ENCODE peak calls at places on chromosome 11, in six cellular contexts. Z is MCF 10A, E is mucosa of descending colon, Q is pancreas, I is OCI-LY7, R is upper lobe of right lung. T is an unnamed sample.
A peak's percentile ranks its signal among the peaks of the same experiment; 100 is the strongest.

GRCh38 chr11:11213117-11213516 is 139.9 kb downstream of the CSNK2A3 start:
- DNase-seq in Z (no peak), E (no peak), Q (no peak), I (no peak), R (no peak), T (no peak)

GRCh38 chr11:101010899-101011298 is 118.7 kb downstream of the PGR start:
- DNase-seq in Z (no peak), E (no peak), Q (no peak), I (no peak), R (no peak), T (no peak)

GRCh38 chr11:75938543-75938942 is 123.5 kb downstream of the UVRAG start:
- DNase-seq in Z (no peak), E (no peak), Q (no peak), I (no peak), R (no peak), T (no peak)

GRCh38 chr11:102111787-102112653 is 1.8 kb downstream of the YAP1 start:
- DNase-seq in Z (peak; percentile 95), E (no peak), Q (peak; percentile 51), I (no peak), R (no peak), T (peak; percentile 63)

GRCh38 chr11:68584097-68584496 is 100.2 kb upstream of the GAL start:
- DNase-seq in Z (peak; percentile 37), E (no peak), Q (peak; percentile 37), I (peak; percentile 60), R (no peak), T (no peak)

GRCh38 chr11:112519749-112520148 is 259.1 kb upstream of the PLET1 start:
- DNase-seq in Z (no peak), E (no peak), Q (no peak), I (peak; percentile 8), R (no peak), T (no peak)

GRCh38 chr11:93648168-93648567 is 13.3 kb upstream of the CEP295 start:
- DNase-seq in Z (peak; percentile 28), E (no peak), Q (no peak), I (peak; percentile 39), R (no peak), T (no peak)

GRCh38 chr11:69114362-69114761 is 41.4 kb upstream of the SMIM38 start:
- DNase-seq in Z (no peak), E (no peak), Q (no peak), I (no peak), R (no peak), T (no peak)

GRCh38 chr11:68659158-68659921 is 25.0 kb upstream of the GAL start:
- DNase-seq in Z (peak; percentile 97), E (no peak), Q (peak; percentile 39), I (no peak), R (no peak), T (peak; percentile 93)

GRCh38 chr11:62555464-62556092 is 9.0 kb upstream of the AHNAK start:
- DNase-seq in Z (peak; percentile 18), E (no peak), Q (no peak), I (peak; percentile 52), R (no peak), T (no peak)

GRCh38 chr11:131664811-131665210 is 294.4 kb downstream of the NTM start:
- DNase-seq in Z (no peak), E (no peak), Q (no peak), I (no peak), R (no peak), T (no peak)

GRCh38 chr11:69105431-69106123 is 50.2 kb upstream of the SMIM38 start:
- DNase-seq in Z (no peak), E (peak; percentile 33), Q (no peak), I (no peak), R (no peak), T (no peak)

GRCh38 chr11:35974878-35975578 is 31.2 kb downstream of the LDLRAD3 start:
- DNase-seq in Z (peak; percentile 22), E (no peak), Q (no peak), I (no peak), R (no peak), T (no peak)

GRCh38 chr11:121520243-121521144 is 67.7 kb upstream of the SORL1-AS1 start:
- DNase-seq in Z (peak; percentile 63), E (no peak), Q (no peak), I (no peak), R (no peak), T (peak; percentile 70)

GRCh38 chr11:117328414-117329010 is 858 bp downstream of the CEP164 start:
- DNase-seq in Z (peak; percentile 44), E (no peak), Q (no peak), I (peak; percentile 19), R (no peak), T (no peak)

GRCh38 chr11:78722786-78723185 is 148.1 kb upstream of the NARS2 start:
- DNase-seq in Z (no peak), E (no peak), Q (no peak), I (no peak), R (no peak), T (no peak)

GRCh38 chr11:79437274-79437980 is 3.4 kb downstream of the TENM4 start:
- DNase-seq in Z (peak; percentile 64), E (peak; percentile 61), Q (peak; percentile 54), I (no peak), R (peak; percentile 77), T (no peak)

GRCh38 chr11:72962084-72962483 is 147.9 kb downstream of the ATG16L2 start:
- DNase-seq in Z (peak; percentile 57), E (no peak), Q (no peak), I (no peak), R (no peak), T (no peak)

GRCh38 chr11:58060535-58060934 is 29.8 kb downstream of the OR6Q1 start:
- DNase-seq in Z (no peak), E (no peak), Q (no peak), I (no peak), R (no peak), T (no peak)

GRCh38 chr11:58055806-58056401 is 25.2 kb downstream of the OR6Q1 start:
- DNase-seq in Z (no peak), E (no peak), Q (no peak), I (no peak), R (no peak), T (no peak)

GRCh38 chr11:58059011-58059358 is 28.2 kb downstream of the OR6Q1 start:
- DNase-seq in Z (peak; percentile 64), E (no peak), Q (no peak), I (no peak), R (no peak), T (peak; percentile 8)

GRCh38 chr11:58058276-58059010 is 27.7 kb downstream of the OR6Q1 start:
- DNase-seq in Z (peak; percentile 22), E (peak; percentile 69), Q (peak; percentile 35), I (no peak), R (peak; percentile 74), T (no peak)

GRCh38 chr11:58057481-58057880 is 26.7 kb downstream of the OR6Q1 start:
- DNase-seq in Z (no peak), E (no peak), Q (no peak), I (no peak), R (no peak), T (no peak)
- TF ChIP-seq CTCF in Z (no peak), E (no peak), Q (no peak), I (no peak), R (no peak), T (no peak)

GRCh38 chr11:59753650-59754493 is 1.3 kb upstream of the STX3 start:
- DNase-seq in Z (peak; percentile 83), E (peak; percentile 91), Q (peak; percentile 87), I (peak; percentile 85), R (peak; percentile 91), T (peak; percentile 42)

GRCh38 chr11:59756496-59756840 is 1.3 kb downstream of the STX3 start:
- DNase-seq in Z (peak; percentile 45), E (no peak), Q (no peak), I (no peak), R (no peak), T (no peak)

GRCh38 chr11:59754494-59754858 is 700 bp upstream of the STX3 start:
- DNase-seq in Z (peak; percentile 41), E (no peak), Q (peak; percentile 31), I (peak; percentile 59), R (no peak), T (no peak)

GRCh38 chr11:59755701-59756495 is 722 bp downstream of the STX3 start:
- DNase-seq in Z (peak; percentile 76), E (peak; percentile 88), Q (peak; percentile 90), I (no peak), R (peak; percentile 91), T (peak; percentile 22)

GRCh38 chr11:59754859-59755700 is at the start of gene STX3:
- DNase-seq in Z (peak; percentile 73), E (peak; percentile 87), Q (peak; percentile 78), I (peak; percentile 73), R (peak; percentile 93), T (no peak)
- TF ChIP-seq CTCF in Z (no peak), E (no peak), Q (no peak), I (no peak), R (no peak), T (no peak)

GRCh38 chr11:45848654-45849081 is 1.4 kb downstream of the CRY2 start:
- DNase-seq in Z (no peak), E (no peak), Q (no peak), I (no peak), R (no peak), T (no peak)

GRCh38 chr11:45847908-45848316 is 637 bp downstream of the CRY2 start:
- DNase-seq in Z (peak; percentile 25), E (peak; percentile 69), Q (no peak), I (peak; percentile 69), R (peak; percentile 74), T (no peak)

GRCh38 chr11:45844822-45845573 is 2.3 kb upstream of the CRY2 start:
- DNase-seq in Z (no peak), E (no peak), Q (no peak), I (no peak), R (no peak), T (no peak)

GRCh38 chr11:45846174-45846675 is 1.1 kb upstream of the CRY2 start:
- DNase-seq in Z (no peak), E (no peak), Q (no peak), I (no peak), R (no peak), T (no peak)

DNA sequence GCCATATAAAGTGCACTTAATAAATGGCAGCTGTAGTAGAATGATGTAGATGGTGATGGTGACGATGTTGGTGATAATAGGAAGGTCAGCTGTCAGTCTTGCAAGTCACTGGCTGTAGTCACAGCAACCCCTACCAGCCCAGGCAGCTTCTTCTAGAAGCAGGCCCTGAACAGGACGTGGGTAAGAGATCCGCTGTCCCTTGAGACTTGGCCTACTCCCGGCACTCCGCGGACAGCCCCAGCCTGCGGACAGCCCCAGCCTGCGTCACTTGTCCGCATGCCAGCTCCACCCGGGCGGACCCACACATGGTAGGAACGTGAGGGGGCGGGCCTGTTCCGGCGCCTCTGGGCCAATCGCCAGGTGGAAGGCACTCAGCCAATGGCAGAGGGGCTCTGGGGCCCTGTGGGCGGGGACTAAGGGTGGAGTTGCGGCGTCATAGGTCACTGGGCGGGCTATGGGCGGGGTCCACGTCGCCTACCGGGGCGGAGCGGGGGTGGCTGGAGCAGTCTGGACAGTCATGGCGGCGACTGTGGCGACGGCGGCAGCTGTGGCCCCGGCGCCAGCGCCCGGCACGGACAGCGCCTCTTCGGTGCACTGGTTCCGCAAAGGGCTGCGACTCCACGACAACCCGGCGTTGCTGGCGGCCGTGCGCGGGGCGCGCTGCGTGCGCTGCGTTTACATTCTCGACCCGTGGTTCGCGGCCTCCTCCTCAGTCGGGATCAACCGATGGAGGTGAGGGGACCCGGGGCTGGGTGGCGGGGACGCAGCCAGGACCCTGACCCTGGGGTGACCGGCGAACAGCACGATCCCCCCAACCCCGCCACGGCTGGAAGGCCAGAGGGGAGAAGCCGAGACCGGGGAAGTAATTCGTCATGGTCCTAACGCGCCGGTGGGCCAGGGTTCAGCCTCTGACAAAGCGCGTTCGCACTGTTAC is at the start of gene CRY2:
- DNase-seq in Z (peak; percentile 98), E (peak; percentile 99), Q (peak; percentile 99), I (peak; percentile 99), R (peak; percentile 100), T (peak; percentile 98)
- TF ChIP-seq CTCF in Z (no peak), E (no peak), Q (no peak), I (no peak), R (no peak), T (no peak)

GRCh38 chr11:64869571-64870175 is 8.7 kb downstream of the EHD1 start:
- DNase-seq in Z (no peak), E (no peak), Q (no peak), I (no peak), R (no peak), T (no peak)
- TF ChIP-seq CTCF in Z (no peak), E (no peak), Q (no peak), I (peak; percentile 79), R (peak; percentile 29), T (peak; percentile 38)